ENCODE peak calls at places on chromosomes 7 and 10, in nine cellular contexts. One of them, this sample, is unnamed. For H3K4me1, the result is how much of the 10 kb centered on the place peaks cover.

GRCh38 chr7:3080106-3080505 is 36.4 kb upstream of the CARD11 start:
- DNase-seq in K562: no peak
- DNase-seq in Peyer's patch: no peak
- DNase-seq in body of pancreas: no peak
- DNase-seq in IMR-90: no peak
- DNase-seq in ovary: no peak
- DNase-seq in sigmoid colon: no peak
- DNase-seq in A549: no peak
- DNase-seq in uterus: no peak
- DNase-seq in this sample: no peak

GRCh38 chr10:124557167-124557566 is 95.5 kb downstream of the LHPP start:
- DNase-seq in A549: no peak
- DNase-seq in body of pancreas: no peak
- DNase-seq in Peyer's patch: no peak
- DNase-seq in K562: no peak
- DNase-seq in IMR-90: no peak
- DNase-seq in uterus: no peak
- DNase-seq in ovary: no peak
- DNase-seq in sigmoid colon: no peak
- DNase-seq in this sample: no peak

GRCh38 chr7:98257701-98258100 is 5.7 kb upstream of the TECPR1 start:
- DNase-seq in sigmoid colon: no peak
- DNase-seq in uterus: no peak
- DNase-seq in A549: no peak
- DNase-seq in K562: no peak
- DNase-seq in body of pancreas: no peak
- DNase-seq in Peyer's patch: no peak
- DNase-seq in IMR-90: no peak
- DNase-seq in ovary: no peak
- DNase-seq in this sample: no peak

GRCh38 chr10:69504576-69505250 is 53.4 kb downstream of the TSPAN15 start:
- DNase-seq in sigmoid colon: peak
- DNase-seq in uterus: no peak
- DNase-seq in Peyer's patch: no peak
- DNase-seq in IMR-90: no peak
- DNase-seq in K562: no peak
- DNase-seq in A549: no peak
- DNase-seq in body of pancreas: no peak
- DNase-seq in ovary: no peak
- DNase-seq in this sample: no peak

GRCh38 chr7:70599446-70600190 is 532.3 kb upstream of the GALNT17 start:
- DNase-seq in K562: no peak
- DNase-seq in uterus: no peak
- DNase-seq in A549: no peak
- DNase-seq in ovary: no peak
- DNase-seq in Peyer's patch: peak
- DNase-seq in sigmoid colon: no peak
- DNase-seq in body of pancreas: no peak
- DNase-seq in IMR-90: no peak
- DNase-seq in this sample: no peak

GRCh38 chr7:5625938-5626337 is 155.5 kb downstream of the RNF216 start:
- DNase-seq in uterus: no peak
- DNase-seq in sigmoid colon: no peak
- DNase-seq in ovary: no peak
- DNase-seq in body of pancreas: no peak
- DNase-seq in K562: peak
- DNase-seq in A549: peak
- DNase-seq in IMR-90: peak
- DNase-seq in Peyer's patch: no peak
- DNase-seq in this sample: no peak

GRCh38 chr7:151895695-151896485 is 19.0 kb upstream of the PRKAG2 start:
- DNase-seq in body of pancreas: no peak
- DNase-seq in A549: no peak
- DNase-seq in IMR-90: no peak
- DNase-seq in Peyer's patch: no peak
- DNase-seq in sigmoid colon: peak
- DNase-seq in ovary: no peak
- DNase-seq in uterus: no peak
- DNase-seq in K562: no peak
- DNase-seq in this sample: no peak

GRCh38 chr7:11742496-11742895 is 89.5 kb downstream of the THSD7A start:
- DNase-seq in K562: no peak
- DNase-seq in sigmoid colon: no peak
- DNase-seq in IMR-90: no peak
- DNase-seq in body of pancreas: no peak
- DNase-seq in A549: no peak
- DNase-seq in ovary: no peak
- DNase-seq in uterus: no peak
- DNase-seq in Peyer's patch: no peak
- DNase-seq in this sample: no peak

GRCh38 chr10:94065344-94065743 is 71.6 kb downstream of the PLCE1 start:
- DNase-seq in Peyer's patch: no peak
- DNase-seq in A549: no peak
- DNase-seq in body of pancreas: no peak
- DNase-seq in K562: no peak
- DNase-seq in ovary: no peak
- DNase-seq in IMR-90: peak
- DNase-seq in sigmoid colon: no peak
- DNase-seq in uterus: peak
- DNase-seq in this sample: no peak

GRCh38 chr7:96306385-96307125 is 15.3 kb downstream of the SLC25A13 start:
- DNase-seq in A549: no peak
- DNase-seq in sigmoid colon: no peak
- DNase-seq in K562: no peak
- DNase-seq in uterus: no peak
- DNase-seq in Peyer's patch: no peak
- DNase-seq in ovary: no peak
- DNase-seq in body of pancreas: no peak
- DNase-seq in IMR-90: no peak
- DNase-seq in this sample: no peak

GRCh38 chr7:94307399-94308048 is 87.2 kb upstream of the COL1A2 start:
- DNase-seq in ovary: no peak
- DNase-seq in K562: peak
- DNase-seq in sigmoid colon: no peak
- DNase-seq in A549: no peak
- DNase-seq in IMR-90: no peak
- DNase-seq in Peyer's patch: no peak
- DNase-seq in body of pancreas: no peak
- DNase-seq in uterus: no peak
- DNase-seq in this sample: no peak

GRCh38 chr10:43648392-43649148 is at the start of gene ZNF32:
- DNase-seq in body of pancreas: peak
- DNase-seq in A549: peak
- DNase-seq in Peyer's patch: peak
- DNase-seq in IMR-90: peak
- DNase-seq in sigmoid colon: peak
- DNase-seq in ovary: peak
- DNase-seq in uterus: peak
- DNase-seq in K562: peak
- DNase-seq in this sample: peak

GRCh38 chr10:124300224-124300623 is 118.5 kb downstream of the OAT start:
- DNase-seq in A549: no peak
- DNase-seq in body of pancreas: no peak
- DNase-seq in Peyer's patch: peak
- DNase-seq in IMR-90: no peak
- DNase-seq in uterus: no peak
- DNase-seq in K562: no peak
- DNase-seq in ovary: no peak
- DNase-seq in sigmoid colon: peak
- DNase-seq in this sample: no peak

GRCh38 chr10:3293536-3294431 is 121.2 kb upstream of the PITRM1 start:
- DNase-seq in body of pancreas: no peak
- DNase-seq in A549: no peak
- DNase-seq in IMR-90: peak
- DNase-seq in K562: no peak
- DNase-seq in sigmoid colon: no peak
- DNase-seq in Peyer's patch: peak
- DNase-seq in uterus: no peak
- DNase-seq in ovary: no peak
- DNase-seq in this sample: no peak

GRCh38 chr7:156920076-156920475 is 27.1 kb upstream of the LMBR1 start:
- DNase-seq in Peyer's patch: peak
- DNase-seq in K562: no peak
- DNase-seq in A549: no peak
- DNase-seq in body of pancreas: no peak
- DNase-seq in IMR-90: no peak
- DNase-seq in uterus: no peak
- DNase-seq in ovary: no peak
- DNase-seq in sigmoid colon: no peak
- DNase-seq in this sample: no peak

GRCh38 chr10:113297226-113297625 is 255.6 kb upstream of the HABP2 start:
- DNase-seq in K562: no peak
- DNase-seq in uterus: no peak
- DNase-seq in body of pancreas: no peak
- DNase-seq in ovary: no peak
- DNase-seq in Peyer's patch: no peak
- DNase-seq in IMR-90: peak
- DNase-seq in A549: no peak
- DNase-seq in sigmoid colon: no peak
- DNase-seq in this sample: no peak

DNA sequence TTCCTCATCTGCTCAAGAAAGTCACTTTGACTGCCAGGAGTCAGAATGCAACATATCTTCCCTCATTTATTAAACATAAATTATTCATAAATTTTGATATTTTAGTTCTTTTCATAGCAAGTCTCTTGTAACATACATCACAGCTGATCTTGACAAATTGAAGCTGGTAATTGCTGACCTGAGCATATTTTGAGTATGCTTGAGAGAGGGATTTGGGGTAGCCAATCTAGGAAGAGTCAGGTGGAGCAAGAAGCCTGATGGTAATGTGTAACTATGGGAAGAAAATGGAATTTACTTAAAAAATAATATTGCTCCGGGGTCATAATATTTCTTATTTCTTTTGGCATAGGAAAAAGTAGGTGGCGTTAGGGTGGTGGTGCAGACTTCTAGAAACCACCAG is 12.7 kb downstream of the CPED1 start:
- DNase-seq in ovary: no peak
- DNase-seq in A549: no peak
- DNase-seq in K562: no peak
- DNase-seq in IMR-90: no peak
- DNase-seq in Peyer's patch: no peak
- DNase-seq in body of pancreas: no peak
- DNase-seq in uterus: no peak
- DNase-seq in sigmoid colon: no peak
- DNase-seq in this sample: no peak
- H3K27ac ChIP-seq in ovary: peak
- H3K27ac ChIP-seq in A549: no peak
- H3K27ac ChIP-seq in K562: peak
- H3K27ac ChIP-seq in IMR-90: no peak
- H3K27ac ChIP-seq in Peyer's patch: peak
- H3K27ac ChIP-seq in body of pancreas: no peak
- H3K27ac ChIP-seq in uterus: peak
- H3K27ac ChIP-seq in sigmoid colon: peak
- H3K27ac ChIP-seq in this sample: peak

DNA sequence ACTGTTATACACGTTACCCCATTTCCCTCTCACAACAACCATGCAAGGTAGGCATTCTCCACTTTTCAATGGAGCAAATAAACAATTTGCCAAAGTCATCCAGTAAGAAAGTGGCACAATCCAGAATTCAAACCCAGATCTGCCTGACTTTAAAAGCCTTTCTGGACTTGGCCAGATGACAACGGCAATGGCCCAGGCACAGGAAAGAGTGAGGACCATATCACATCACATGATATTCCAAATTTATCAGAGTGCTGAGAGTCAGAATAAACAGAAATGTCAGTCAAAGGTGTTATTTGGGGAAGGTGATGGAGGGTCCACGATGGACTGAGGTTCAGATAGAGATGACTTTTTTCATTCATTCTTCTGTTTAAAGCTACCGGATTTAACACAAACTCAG is 48.0 kb downstream of the CALD1 start:
- DNase-seq in A549: no peak
- DNase-seq in IMR-90: no peak
- DNase-seq in uterus: no peak
- DNase-seq in body of pancreas: no peak
- DNase-seq in Peyer's patch: no peak
- DNase-seq in sigmoid colon: no peak
- DNase-seq in K562: no peak
- DNase-seq in ovary: no peak
- DNase-seq in this sample: no peak
- H3K4me1 ChIP-seq in A549: under half
- H3K4me1 ChIP-seq in IMR-90: under half
- H3K4me1 ChIP-seq in uterus: under half
- H3K4me1 ChIP-seq in body of pancreas: under half
- H3K4me1 ChIP-seq in Peyer's patch: under half
- H3K4me1 ChIP-seq in sigmoid colon: half or more
- H3K4me1 ChIP-seq in K562: under half
- H3K4me1 ChIP-seq in ovary: under half
- H3K4me1 ChIP-seq in this sample: under half

GRCh38 chr7:113521468-113521867 is 397.3 kb downstream of the PPP1R3A start:
- DNase-seq in IMR-90: peak
- DNase-seq in Peyer's patch: no peak
- DNase-seq in A549: no peak
- DNase-seq in body of pancreas: no peak
- DNase-seq in K562: no peak
- DNase-seq in sigmoid colon: no peak
- DNase-seq in ovary: no peak
- DNase-seq in uterus: no peak
- DNase-seq in this sample: no peak

GRCh38 chr7:113519447-113519846 is 399.4 kb downstream of the PPP1R3A start:
- DNase-seq in IMR-90: no peak
- DNase-seq in A549: no peak
- DNase-seq in K562: peak
- DNase-seq in body of pancreas: no peak
- DNase-seq in sigmoid colon: no peak
- DNase-seq in ovary: no peak
- DNase-seq in uterus: no peak
- DNase-seq in Peyer's patch: no peak
- DNase-seq in this sample: no peak
- TF ChIP-seq POLR2A in IMR-90: no peak
- TF ChIP-seq POLR2A in A549: no peak
- TF ChIP-seq POLR2A in K562: no peak
- TF ChIP-seq POLR2A in body of pancreas: no peak
- TF ChIP-seq POLR2A in sigmoid colon: no peak
- TF ChIP-seq POLR2A in ovary: no peak
- TF ChIP-seq POLR2A in uterus: no peak
- TF ChIP-seq POLR2A in Peyer's patch: no peak
- TF ChIP-seq POLR2A in this sample: no peak

GRCh38 chr7:29793507-29793906 is 12.8 kb upstream of the WIPF3 start:
- DNase-seq in sigmoid colon: no peak
- DNase-seq in ovary: no peak
- DNase-seq in A549: no peak
- DNase-seq in Peyer's patch: no peak
- DNase-seq in body of pancreas: no peak
- DNase-seq in uterus: no peak
- DNase-seq in IMR-90: no peak
- DNase-seq in K562: peak
- DNase-seq in this sample: no peak
- H3K27ac ChIP-seq in sigmoid colon: no peak
- H3K27ac ChIP-seq in ovary: peak
- H3K27ac ChIP-seq in A549: no peak
- H3K27ac ChIP-seq in Peyer's patch: no peak
- H3K27ac ChIP-seq in body of pancreas: no peak
- H3K27ac ChIP-seq in uterus: no peak
- H3K27ac ChIP-seq in IMR-90: no peak
- H3K27ac ChIP-seq in K562: peak
- H3K27ac ChIP-seq in this sample: no peak

This sample was measured in esophagus squamous epithelium.